ENCODE peak calls at places on chromosome 5, in six cellular contexts. One of them, this sample, is unnamed.

GRCh38 chr5:67396975-67397374 is 200.4 kb upstream of the CD180 start:
- DNase-seq in heart right ventricle: no peak
- DNase-seq in spleen: no peak
- DNase-seq in CD8-positive, alpha-beta T cell: no peak
- DNase-seq in fibroblast of lung: no peak
- DNase-seq in CD4-positive, CD25-positive, alpha-beta regulatory T cell: no peak
- DNase-seq in this sample: no peak

GRCh38 chr5:167565555-167565954 is 725.9 kb upstream of the WWC1 start:
- DNase-seq in heart right ventricle: no peak
- DNase-seq in CD8-positive, alpha-beta T cell: no peak
- DNase-seq in fibroblast of lung: peak; percentile 60
- DNase-seq in CD4-positive, CD25-positive, alpha-beta regulatory T cell: no peak
- DNase-seq in spleen: no peak
- DNase-seq in this sample: no peak

GRCh38 chr5:89282832-89283510 is 400.0 kb upstream of the MEF2C start:
- DNase-seq in fibroblast of lung: peak; percentile 67
- DNase-seq in heart right ventricle: no peak
- DNase-seq in CD8-positive, alpha-beta T cell: no peak
- DNase-seq in CD4-positive, CD25-positive, alpha-beta regulatory T cell: no peak
- DNase-seq in spleen: no peak
- DNase-seq in this sample: no peak

GRCh38 chr5:181191526-181192336 is 13.3 kb downstream of the TRIM7 start:
- DNase-seq in CD4-positive, CD25-positive, alpha-beta regulatory T cell: peak; percentile 97
- DNase-seq in CD8-positive, alpha-beta T cell: peak; percentile 95
- DNase-seq in fibroblast of lung: peak; percentile 96
- DNase-seq in spleen: peak; percentile 98
- DNase-seq in heart right ventricle: peak; percentile 94
- DNase-seq in this sample: peak; percentile 95

GRCh38 chr5:120463991-120464626 is at the start of gene PRR16:
- DNase-seq in CD8-positive, alpha-beta T cell: no peak
- DNase-seq in heart right ventricle: peak; percentile 69
- DNase-seq in fibroblast of lung: peak; percentile 78
- DNase-seq in CD4-positive, CD25-positive, alpha-beta regulatory T cell: no peak
- DNase-seq in spleen: peak; percentile 85
- DNase-seq in this sample: no peak

GRCh38 chr5:169744336-169744735 is 107.3 kb downstream of the DOCK2 start:
- DNase-seq in heart right ventricle: no peak
- DNase-seq in fibroblast of lung: no peak
- DNase-seq in CD4-positive, CD25-positive, alpha-beta regulatory T cell: no peak
- DNase-seq in CD8-positive, alpha-beta T cell: no peak
- DNase-seq in spleen: no peak
- DNase-seq in this sample: no peak

GRCh38 chr5:83802686-83803085 is 82.0 kb upstream of the HAPLN1 start:
- DNase-seq in CD4-positive, CD25-positive, alpha-beta regulatory T cell: no peak
- DNase-seq in fibroblast of lung: no peak
- DNase-seq in heart right ventricle: no peak
- DNase-seq in spleen: no peak
- DNase-seq in CD8-positive, alpha-beta T cell: no peak
- DNase-seq in this sample: no peak

GRCh38 chr5:31763399-31763798 is 124.5 kb downstream of the PDZD2 start:
- DNase-seq in CD4-positive, CD25-positive, alpha-beta regulatory T cell: no peak
- DNase-seq in fibroblast of lung: no peak
- DNase-seq in heart right ventricle: no peak
- DNase-seq in CD8-positive, alpha-beta T cell: no peak
- DNase-seq in spleen: no peak
- DNase-seq in this sample: no peak

GRCh38 chr5:164119806-164120440 is 614.5 kb downstream of the MAT2B start:
- DNase-seq in CD4-positive, CD25-positive, alpha-beta regulatory T cell: no peak
- DNase-seq in heart right ventricle: no peak
- DNase-seq in fibroblast of lung: peak; percentile 54
- DNase-seq in spleen: no peak
- DNase-seq in CD8-positive, alpha-beta T cell: no peak
- DNase-seq in this sample: no peak

GRCh38 chr5:138132543-138132942 is 6.7 kb downstream of the NME5 start:
- DNase-seq in CD8-positive, alpha-beta T cell: no peak
- DNase-seq in CD4-positive, CD25-positive, alpha-beta regulatory T cell: no peak
- DNase-seq in spleen: no peak
- DNase-seq in heart right ventricle: no peak
- DNase-seq in fibroblast of lung: no peak
- DNase-seq in this sample: no peak

GRCh38 chr5:82074968-82075367 is 103.1 kb downstream of the ATG10 start:
- DNase-seq in spleen: no peak
- DNase-seq in fibroblast of lung: peak; percentile 5
- DNase-seq in CD4-positive, CD25-positive, alpha-beta regulatory T cell: no peak
- DNase-seq in heart right ventricle: no peak
- DNase-seq in CD8-positive, alpha-beta T cell: no peak
- DNase-seq in this sample: no peak

GRCh38 chr5:72597456-72597948 is 90.3 kb upstream of the ZNF366 start:
- DNase-seq in CD4-positive, CD25-positive, alpha-beta regulatory T cell: no peak
- DNase-seq in fibroblast of lung: peak; percentile 80
- DNase-seq in heart right ventricle: no peak
- DNase-seq in CD8-positive, alpha-beta T cell: no peak
- DNase-seq in spleen: no peak
- DNase-seq in this sample: no peak

GRCh38 chr5:74848553-74849025 is 17.6 kb downstream of the FAM169A start:
- DNase-seq in CD4-positive, CD25-positive, alpha-beta regulatory T cell: no peak
- DNase-seq in heart right ventricle: no peak
- DNase-seq in spleen: no peak
- DNase-seq in CD8-positive, alpha-beta T cell: no peak
- DNase-seq in fibroblast of lung: no peak
- DNase-seq in this sample: no peak

GRCh38 chr5:176436641-176437040 is 11.5 kb upstream of the FAF2 start:
- DNase-seq in spleen: no peak
- DNase-seq in heart right ventricle: no peak
- DNase-seq in CD4-positive, CD25-positive, alpha-beta regulatory T cell: no peak
- DNase-seq in CD8-positive, alpha-beta T cell: no peak
- DNase-seq in fibroblast of lung: peak; percentile 71
- DNase-seq in this sample: no peak

GRCh38 chr5:58412932-58413331 is 47.0 kb downstream of the PLK2 start:
- DNase-seq in fibroblast of lung: no peak
- DNase-seq in heart right ventricle: no peak
- DNase-seq in CD4-positive, CD25-positive, alpha-beta regulatory T cell: no peak
- DNase-seq in spleen: no peak
- DNase-seq in CD8-positive, alpha-beta T cell: no peak
- DNase-seq in this sample: no peak

GRCh38 chr5:122129332-122129731 is at the start of gene ZNF474:
- DNase-seq in fibroblast of lung: peak; percentile 93
- DNase-seq in CD4-positive, CD25-positive, alpha-beta regulatory T cell: no peak
- DNase-seq in spleen: no peak
- DNase-seq in CD8-positive, alpha-beta T cell: no peak
- DNase-seq in heart right ventricle: no peak
- DNase-seq in this sample: no peak

GRCh38 chr5:8363133-8363532 is 494.2 kb downstream of the MTRR start:
- DNase-seq in spleen: no peak
- DNase-seq in CD4-positive, CD25-positive, alpha-beta regulatory T cell: no peak
- DNase-seq in heart right ventricle: no peak
- DNase-seq in CD8-positive, alpha-beta T cell: no peak
- DNase-seq in fibroblast of lung: no peak
- DNase-seq in this sample: no peak

GRCh38 chr5:116543501-116543900 is 31.1 kb downstream of the SEMA6A start:
- DNase-seq in CD8-positive, alpha-beta T cell: no peak
- DNase-seq in heart right ventricle: no peak
- DNase-seq in CD4-positive, CD25-positive, alpha-beta regulatory T cell: no peak
- DNase-seq in spleen: no peak
- DNase-seq in fibroblast of lung: peak; percentile 3
- DNase-seq in this sample: no peak

GRCh38 chr5:71587709-71588532 is 781 bp downstream of the MCCC2 start:
- DNase-seq in CD4-positive, CD25-positive, alpha-beta regulatory T cell: no peak
- DNase-seq in heart right ventricle: no peak
- DNase-seq in spleen: no peak
- DNase-seq in CD8-positive, alpha-beta T cell: no peak
- DNase-seq in fibroblast of lung: peak; percentile 9
- DNase-seq in this sample: no peak

GRCh38 chr5:154740957-154741356 is 14.2 kb upstream of the LARP1 start:
- DNase-seq in spleen: no peak
- DNase-seq in CD8-positive, alpha-beta T cell: no peak
- DNase-seq in fibroblast of lung: peak; percentile 66
- DNase-seq in heart right ventricle: no peak
- DNase-seq in CD4-positive, CD25-positive, alpha-beta regulatory T cell: no peak
- DNase-seq in this sample: no peak

GRCh38 chr5:81286059-81286617 is 15.2 kb upstream of the ZCCHC9 start:
- DNase-seq in CD8-positive, alpha-beta T cell: no peak
- DNase-seq in CD4-positive, CD25-positive, alpha-beta regulatory T cell: no peak
- DNase-seq in heart right ventricle: no peak
- DNase-seq in spleen: no peak
- DNase-seq in fibroblast of lung: no peak
- DNase-seq in this sample: no peak

GRCh38 chr5:74275204-74275992 is 365.1 kb downstream of the ENC1 start:
- DNase-seq in heart right ventricle: no peak
- DNase-seq in CD8-positive, alpha-beta T cell: no peak
- DNase-seq in fibroblast of lung: peak; percentile 17
- DNase-seq in spleen: no peak
- DNase-seq in CD4-positive, CD25-positive, alpha-beta regulatory T cell: no peak
- DNase-seq in this sample: no peak

GRCh38 chr5:77356740-77357139 is 135.4 kb downstream of the WDR41 start:
- DNase-seq in heart right ventricle: no peak
- DNase-seq in fibroblast of lung: no peak
- DNase-seq in CD8-positive, alpha-beta T cell: no peak
- DNase-seq in CD4-positive, CD25-positive, alpha-beta regulatory T cell: no peak
- DNase-seq in spleen: no peak
- DNase-seq in this sample: no peak

GRCh38 chr5:135223404-135223803 is 175.6 kb downstream of the MACROH2A1 start:
- DNase-seq in spleen: no peak
- DNase-seq in heart right ventricle: no peak
- DNase-seq in fibroblast of lung: no peak
- DNase-seq in CD8-positive, alpha-beta T cell: no peak
- DNase-seq in CD4-positive, CD25-positive, alpha-beta regulatory T cell: no peak
- DNase-seq in this sample: no peak

GRCh38 chr5:39093351-39093749 is 19.2 kb upstream of the RICTOR start:
- DNase-seq in CD4-positive, CD25-positive, alpha-beta regulatory T cell: no peak
- DNase-seq in fibroblast of lung: no peak
- DNase-seq in heart right ventricle: no peak
- DNase-seq in CD8-positive, alpha-beta T cell: no peak
- DNase-seq in spleen: no peak
- DNase-seq in this sample: no peak

GRCh38 chr5:132759114-132760042 is 12.2 kb downstream of the CCNI2 start:
- DNase-seq in CD8-positive, alpha-beta T cell: no peak
- DNase-seq in heart right ventricle: no peak
- DNase-seq in spleen: no peak
- DNase-seq in fibroblast of lung: no peak
- DNase-seq in CD4-positive, CD25-positive, alpha-beta regulatory T cell: no peak
- DNase-seq in this sample: no peak

GRCh38 chr5:175712313-175712680 is 54.4 kb downstream of the HRH2 start:
- DNase-seq in fibroblast of lung: no peak
- DNase-seq in CD8-positive, alpha-beta T cell: no peak
- DNase-seq in CD4-positive, CD25-positive, alpha-beta regulatory T cell: no peak
- DNase-seq in spleen: no peak
- DNase-seq in heart right ventricle: no peak
- DNase-seq in this sample: no peak

GRCh38 chr5:137995747-137996123 is 37.1 kb downstream of the FAM13B start:
- DNase-seq in CD8-positive, alpha-beta T cell: no peak
- DNase-seq in fibroblast of lung: no peak
- DNase-seq in CD4-positive, CD25-positive, alpha-beta regulatory T cell: no peak
- DNase-seq in heart right ventricle: no peak
- DNase-seq in spleen: no peak
- DNase-seq in this sample: no peak

GRCh38 chr5:38533286-38534121 is 22.9 kb downstream of the LIFR start:
- DNase-seq in spleen: no peak
- DNase-seq in fibroblast of lung: no peak
- DNase-seq in CD4-positive, CD25-positive, alpha-beta regulatory T cell: no peak
- DNase-seq in heart right ventricle: no peak
- DNase-seq in CD8-positive, alpha-beta T cell: no peak
- DNase-seq in this sample: no peak

GRCh38 chr5:72101828-72102227 is 5.4 kb upstream of the MAP1B start:
- DNase-seq in CD8-positive, alpha-beta T cell: no peak
- DNase-seq in fibroblast of lung: peak; percentile 25
- DNase-seq in spleen: no peak
- DNase-seq in heart right ventricle: no peak
- DNase-seq in CD4-positive, CD25-positive, alpha-beta regulatory T cell: no peak
- DNase-seq in this sample: no peak

DNA sequence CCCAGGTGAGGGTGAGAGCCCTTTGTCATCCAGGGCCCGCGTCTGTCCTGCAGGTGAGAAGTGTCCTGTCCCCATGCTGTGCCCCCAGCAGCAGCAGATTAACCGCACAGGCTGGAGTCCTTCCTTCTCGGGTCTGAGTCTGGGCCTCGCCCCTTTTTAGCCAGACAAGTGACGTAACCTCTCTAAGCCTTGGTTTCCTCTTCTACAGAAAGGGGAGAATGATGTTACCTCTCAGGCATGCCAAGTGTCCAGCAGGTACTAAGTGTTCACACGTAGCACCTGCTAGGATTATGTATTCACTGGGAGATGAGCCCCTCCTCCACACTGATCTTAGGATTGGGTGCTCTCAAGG is 6.9 kb downstream of the NEURL1B start:
- DNase-seq in CD4-positive, CD25-positive, alpha-beta regulatory T cell: no peak
- DNase-seq in CD8-positive, alpha-beta T cell: no peak
- DNase-seq in spleen: no peak
- DNase-seq in heart right ventricle: no peak
- DNase-seq in fibroblast of lung: no peak
- DNase-seq in this sample: no peak
- H3K27ac ChIP-seq in CD4-positive, CD25-positive, alpha-beta regulatory T cell: no peak overlapping the region
- H3K27ac ChIP-seq in CD8-positive, alpha-beta T cell: no peak overlapping the region
- H3K27ac ChIP-seq in spleen: no peak overlapping the region
- H3K27ac ChIP-seq in heart right ventricle: peak overlapping the region; percentile 96
- H3K27ac ChIP-seq in fibroblast of lung: no peak overlapping the region
- H3K27ac ChIP-seq in this sample: no peak overlapping the region

GRCh38 chr5:123807177-123807900 is 295.4 kb downstream of the CSNK1G3 start:
- DNase-seq in CD4-positive, CD25-positive, alpha-beta regulatory T cell: no peak
- DNase-seq in heart right ventricle: no peak
- DNase-seq in spleen: no peak
- DNase-seq in CD8-positive, alpha-beta T cell: no peak
- DNase-seq in fibroblast of lung: no peak
- DNase-seq in this sample: no peak
- H3K4me1 ChIP-seq in CD4-positive, CD25-positive, alpha-beta regulatory T cell: no peaks in the 10 kb centered on the region
- H3K4me1 ChIP-seq in heart right ventricle: peaks cover 35% of the 10 kb centered on the region
- H3K4me1 ChIP-seq in spleen: peaks cover 27% of the 10 kb centered on the region
- H3K4me1 ChIP-seq in CD8-positive, alpha-beta T cell: no peaks in the 10 kb centered on the region
- H3K4me1 ChIP-seq in fibroblast of lung: no peaks in the 10 kb centered on the region
- H3K4me1 ChIP-seq in this sample: no peaks in the 10 kb centered on the region

DNA sequence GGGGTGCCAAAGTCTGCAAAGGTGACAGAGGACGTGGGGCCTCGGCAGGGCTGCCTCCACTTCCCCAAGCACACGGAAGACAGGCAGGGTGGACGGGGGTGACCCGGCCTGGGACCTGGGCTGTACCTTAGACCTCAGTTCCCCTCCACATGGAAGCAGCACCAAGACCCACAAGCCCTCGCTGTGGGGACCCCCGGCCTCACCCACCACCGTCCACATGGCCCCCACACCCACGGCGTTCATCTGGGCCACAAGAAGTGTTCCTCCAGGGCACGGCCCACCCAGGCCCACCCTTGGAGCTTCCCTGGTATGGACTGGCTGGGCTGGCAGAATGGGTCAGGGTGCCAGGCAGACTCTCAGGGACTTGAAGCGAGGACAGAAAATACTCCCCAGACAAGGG is 45.8 kb upstream of the NKD2 start:
- DNase-seq in spleen: no peak
- DNase-seq in CD8-positive, alpha-beta T cell: no peak
- DNase-seq in heart right ventricle: no peak
- DNase-seq in CD4-positive, CD25-positive, alpha-beta regulatory T cell: no peak
- DNase-seq in fibroblast of lung: no peak
- DNase-seq in this sample: no peak
- H3K4me3 ChIP-seq in spleen: no peak overlapping the region
- H3K4me3 ChIP-seq in CD8-positive, alpha-beta T cell: no peak overlapping the region
- H3K4me3 ChIP-seq in heart right ventricle: no peak overlapping the region
- H3K4me3 ChIP-seq in CD4-positive, CD25-positive, alpha-beta regulatory T cell: no peak overlapping the region
- H3K4me3 ChIP-seq in fibroblast of lung: no peak overlapping the region
- H3K4me3 ChIP-seq in this sample: no peak overlapping the region

GRCh38 chr5:52838306-52839015 is 50.7 kb downstream of the ITGA1 start:
- DNase-seq in spleen: no peak
- DNase-seq in CD8-positive, alpha-beta T cell: no peak
- DNase-seq in fibroblast of lung: no peak
- DNase-seq in heart right ventricle: no peak
- DNase-seq in CD4-positive, CD25-positive, alpha-beta regulatory T cell: no peak
- DNase-seq in this sample: no peak
- H3K27ac ChIP-seq in spleen: no peak overlapping the region
- H3K27ac ChIP-seq in CD8-positive, alpha-beta T cell: no peak overlapping the region
- H3K27ac ChIP-seq in fibroblast of lung: peak overlapping the region; percentile 28
- H3K27ac ChIP-seq in heart right ventricle: peak overlapping the region; percentile 59
- H3K27ac ChIP-seq in CD4-positive, CD25-positive, alpha-beta regulatory T cell: no peak overlapping the region
- H3K27ac ChIP-seq in this sample: no peak overlapping the region

This sample was measured in CD8-positive, alpha-beta memory T cell.